ENCODE peak calls at places on chromosomes 12 and 14, in ten cellular contexts. I is CD4-positive, CD25-positive, alpha-beta regulatory T cell; G is CD8-positive, alpha-beta T cell; S is psoas muscle; X is left ventricle myocardium inferior; C is CD8-positive, alpha-beta memory T cell; Y is neural progenitor cell; D is MM.1S; V is uterus; L is heart left ventricle. T is an unnamed sample.

GRCh38 chr14:50233335-50234250 is 2.2 kb upstream of the SOS2 start:
- DNase-seq in I (peak; percentile 71), G (no peak), S (no peak), X (no peak), C (no peak), Y (no peak), D (no peak), V (no peak), L (no peak), T (no peak)

GRCh38 chr12:95216704-95217376 is 427 bp downstream of the FGD6 start:
- DNase-seq in I (peak; percentile 32), G (no peak), S (no peak), X (no peak), C (no peak), Y (no peak), D (peak; percentile 26), V (no peak), L (no peak), T (no peak)

GRCh38 chr14:104126753-104127152 is 11.6 kb upstream of the KIF26A start:
- DNase-seq in I (no peak), G (no peak), S (peak; percentile 9), X (no peak), C (no peak), Y (no peak), D (no peak), V (no peak), L (no peak), T (no peak)

GRCh38 chr14:66281036-66281776 is 205.0 kb upstream of the CCDC196 start:
- DNase-seq in I (no peak), G (no peak), S (peak; percentile 59), X (peak; percentile 25), C (no peak), Y (no peak), D (no peak), V (peak; percentile 81), L (no peak), T (peak; percentile 86)

GRCh38 chr12:94590428-94590827 is 59.9 kb downstream of the TMCC3 start:
- DNase-seq in I (no peak), G (no peak), S (no peak), X (no peak), C (no peak), Y (peak; percentile 66), D (no peak), V (no peak), L (no peak), T (no peak)

GRCh38 chr12:32776258-32776657 is 20.6 kb upstream of the YARS2 start:
- DNase-seq in I (no peak), G (no peak), S (no peak), X (no peak), C (no peak), Y (no peak), D (no peak), V (no peak), L (no peak), T (no peak)

GRCh38 chr14:90626550-90626949 is 189.7 kb downstream of the TTC7B start:
- DNase-seq in I (no peak), G (no peak), S (peak; percentile 80), X (no peak), C (no peak), Y (no peak), D (no peak), V (no peak), L (peak; percentile 47), T (no peak)

GRCh38 chr14:87491816-87492215 is 501.2 kb downstream of the GALC start:
- DNase-seq in I (no peak), G (no peak), S (no peak), X (no peak), C (no peak), Y (no peak), D (no peak), V (no peak), L (no peak), T (no peak)

GRCh38 chr12:104751024-104751570 is 207.0 kb downstream of the SLC41A2 start:
- DNase-seq in I (no peak), G (no peak), S (no peak), X (no peak), C (no peak), Y (peak; percentile 31), D (no peak), V (no peak), L (no peak), T (no peak)

GRCh38 chr14:74611672-74612345 is at the start of gene LTBP2:
- DNase-seq in I (peak; percentile 22), G (peak; percentile 32), S (no peak), X (no peak), C (no peak), Y (peak; percentile 69), D (no peak), V (no peak), L (no peak), T (no peak)

GRCh38 chr14:72617391-72618011 is 276.4 kb downstream of the DPF3 start:
- DNase-seq in I (no peak), G (no peak), S (no peak), X (peak; percentile 44), C (no peak), Y (peak; percentile 48), D (no peak), V (no peak), L (peak; percentile 63), T (no peak)

GRCh38 chr12:51632598-51632997 is 41.6 kb downstream of the SCN8A start:
- DNase-seq in I (no peak), G (no peak), S (no peak), X (no peak), C (no peak), Y (no peak), D (no peak), V (no peak), L (no peak), T (no peak)

GRCh38 chr14:92665699-92666110 is 82.7 kb downstream of the LGMN start:
- DNase-seq in I (no peak), G (no peak), S (no peak), X (no peak), C (no peak), Y (no peak), D (no peak), V (no peak), L (no peak), T (no peak)
- H3K4me3 ChIP-seq in I (no peak overlapping the region), G (no peak overlapping the region), S (no peak overlapping the region), X (no peak overlapping the region), C (no peak overlapping the region), Y (no peak overlapping the region), D (no peak overlapping the region), V (no peak overlapping the region), L (no peak overlapping the region), T (no peak overlapping the region)

GRCh38 chr12:109555431-109556315 is 17.6 kb downstream of the MMAB start:
- DNase-seq in I (no peak), G (no peak), S (no peak), X (no peak), C (no peak), Y (no peak), D (no peak), V (no peak), L (no peak), T (no peak)

GRCh38 chr12:109558374-109559199 is 14.7 kb downstream of the MMAB start:
- DNase-seq in I (no peak), G (no peak), S (no peak), X (no peak), C (no peak), Y (no peak), D (no peak), V (no peak), L (no peak), T (no peak)

GRCh38 chr12:109559200-109559505 is 14.2 kb downstream of the MMAB start:
- DNase-seq in I (no peak), G (no peak), S (no peak), X (no peak), C (no peak), Y (no peak), D (no peak), V (no peak), L (no peak), T (no peak)

GRCh38 chr12:109557809-109558208 is 15.5 kb downstream of the MMAB start:
- DNase-seq in I (no peak), G (no peak), S (no peak), X (no peak), C (no peak), Y (no peak), D (no peak), V (no peak), L (no peak), T (no peak)

GRCh38 chr12:109557200-109557599 is 16.1 kb downstream of the MMAB start:
- DNase-seq in I (no peak), G (no peak), S (peak; percentile 62), X (no peak), C (no peak), Y (no peak), D (no peak), V (no peak), L (no peak), T (no peak)
- H3K4me1 ChIP-seq in I (no peaks in the 10 kb centered on the region), G (no peaks in the 10 kb centered on the region), S (no peaks in the 10 kb centered on the region), X (no peaks in the 10 kb centered on the region), C (no peaks in the 10 kb centered on the region), Y (no peaks in the 10 kb centered on the region), D (no peaks in the 10 kb centered on the region), V (no peaks in the 10 kb centered on the region), L (no peaks in the 10 kb centered on the region), T (no peaks in the 10 kb centered on the region)

GRCh38 chr12:93134175-93134574 is 205.1 kb upstream of the EEA1 start:
- DNase-seq in I (no peak), G (no peak), S (no peak), X (no peak), C (no peak), Y (no peak), D (no peak), V (no peak), L (no peak), T (no peak)
- H3K27me3 ChIP-seq in I (no peaks in the 10 kb centered on the region), G (no peaks in the 10 kb centered on the region), S (no peaks in the 10 kb centered on the region), X (no peaks in the 10 kb centered on the region), C (no peaks in the 10 kb centered on the region), Y (no peaks in the 10 kb centered on the region), D (no peaks in the 10 kb centered on the region), V (no peaks in the 10 kb centered on the region), L (no peaks in the 10 kb centered on the region), T (no peaks in the 10 kb centered on the region)

DNA sequence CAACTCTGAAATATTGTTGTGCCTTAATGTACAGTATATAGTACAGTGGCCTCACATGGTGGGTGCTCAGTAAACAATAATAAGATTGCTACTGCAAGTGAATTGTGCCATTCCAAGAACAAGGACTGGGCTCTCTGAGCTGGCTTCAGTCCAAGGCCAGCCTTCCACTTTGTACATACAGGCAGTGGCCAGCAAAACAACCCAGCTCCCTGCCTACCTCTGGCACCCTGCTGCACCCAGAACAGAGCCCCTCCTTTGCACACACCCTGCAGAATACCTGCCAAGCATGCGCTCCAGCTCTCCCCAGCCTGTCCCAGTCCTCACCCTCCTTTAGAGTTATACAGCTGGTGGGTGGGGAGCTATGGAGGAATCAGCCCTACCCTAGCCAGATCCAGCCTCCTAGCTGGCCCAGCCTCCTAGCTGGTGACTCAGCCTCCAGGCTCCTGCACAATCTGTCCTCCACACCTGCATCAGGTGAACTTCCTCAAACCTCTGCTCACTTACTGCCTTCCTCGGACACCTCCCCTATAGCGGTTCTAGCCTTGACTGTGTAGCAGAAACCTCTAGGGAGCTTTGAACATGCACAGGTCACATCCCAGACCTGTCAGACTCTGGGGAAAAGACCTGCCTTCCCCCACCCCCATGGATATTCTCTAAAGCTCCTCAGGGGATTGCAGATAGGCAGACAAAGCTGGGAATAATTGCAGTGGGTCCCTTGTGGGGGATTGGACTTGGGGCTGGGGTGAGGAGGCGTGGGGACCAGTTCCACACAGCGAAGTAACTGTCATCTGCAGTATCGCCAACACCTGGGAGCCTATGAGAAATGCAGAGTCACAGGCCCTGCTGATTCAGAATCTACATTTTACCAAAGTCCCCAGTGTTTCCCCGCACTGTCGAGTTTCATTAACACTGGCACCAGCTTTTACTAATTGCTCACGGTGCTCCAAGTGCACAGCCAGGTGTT is 17.9 kb downstream of the ZDHHC22 start:
- DNase-seq in I (no peak), G (no peak), S (peak; percentile 69), X (peak; percentile 55), C (no peak), Y (no peak), D (no peak), V (no peak), L (peak; percentile 63), T (no peak)
- H3K4me3 ChIP-seq in I (peak overlapping the region; percentile 83), G (no peak overlapping the region), S (no peak overlapping the region), X (no peak overlapping the region), C (peak overlapping the region; percentile 84), Y (peak overlapping the region; percentile 73), D (no peak overlapping the region), V (no peak overlapping the region), L (no peak overlapping the region), T (no peak overlapping the region)